ENCODE peak calls at places on chromosomes 2 and 18, in five cellular contexts. T is AG08395, K is WTC11, C is NCI-H82, I is bronchial epithelial cell. Y is an unnamed sample.

GRCh38 chr2:182504903-182505302 is 78.1 kb upstream of the PDE1A start:
- DNase-seq in T (peak), K (no peak), C (peak), I (peak), Y (no peak)

GRCh38 chr2:3665886-3666612 is 8.0 kb downstream of the ALLC start:
- DNase-seq in T (no peak), K (no peak), C (no peak), I (no peak), Y (no peak)

GRCh38 chr2:23757686-23758433 is 169.1 kb downstream of the ATAD2B start:
- DNase-seq in T (peak), K (no peak), C (no peak), I (peak), Y (no peak)

GRCh38 chr2:21981127-21981526 is 857.4 kb downstream of the TDRD15 start:
- DNase-seq in T (no peak), K (no peak), C (no peak), I (peak), Y (no peak)

GRCh38 chr18:2654105-2654827 is 1.3 kb upstream of the SMCHD1 start:
- DNase-seq in T (no peak), K (no peak), C (no peak), I (peak), Y (no peak)

GRCh38 chr18:33146009-33146408 is 294.5 kb downstream of the CCDC178 start:
- DNase-seq in T (no peak), K (no peak), C (no peak), I (peak), Y (no peak)

GRCh38 chr2:239158641-239159475 is 242.0 kb downstream of the HDAC4 start:
- DNase-seq in T (no peak), K (no peak), C (no peak), I (no peak), Y (peak)

GRCh38 chr2:237601453-237602116 is 11.1 kb upstream of the RAB17 start:
- DNase-seq in T (no peak), K (peak), C (no peak), I (no peak), Y (no peak)

GRCh38 chr2:25323042-25323514 is 18.6 kb downstream of the DNMT3A start:
- DNase-seq in T (peak), K (peak), C (peak), I (no peak), Y (no peak)

GRCh38 chr2:3154146-3154545 is 223.5 kb downstream of the EIPR1 start:
- DNase-seq in T (no peak), K (no peak), C (no peak), I (no peak), Y (no peak)

GRCh38 chr2:169087757-169088379 is 18.5 kb downstream of the DHRS9 start:
- DNase-seq in T (no peak), K (no peak), C (no peak), I (no peak), Y (no peak)

GRCh38 chr18:58942486-58942885 is 77.8 kb downstream of the ZNF532 start:
- DNase-seq in T (no peak), K (no peak), C (no peak), I (no peak), Y (no peak)

GRCh38 chr2:128901572-128902391 is 583.1 kb upstream of the HS6ST1 start:
- DNase-seq in T (no peak), K (no peak), C (no peak), I (no peak), Y (no peak)

GRCh38 chr2:113225505-113226259 is 51.9 kb downstream of the PSD4 start:
- DNase-seq in T (no peak), K (peak), C (no peak), I (no peak), Y (no peak)

GRCh38 chr2:15890936-15891905 is 49.1 kb upstream of the MYCN start:
- DNase-seq in T (no peak), K (no peak), C (no peak), I (peak), Y (no peak)

GRCh38 chr2:129006135-129006885 is 687.6 kb upstream of the HS6ST1 start:
- DNase-seq in T (no peak), K (no peak), C (no peak), I (no peak), Y (no peak)

GRCh38 chr2:146940016-146940685 is 904.7 kb upstream of the ACVR2A start:
- DNase-seq in T (peak), K (no peak), C (no peak), I (no peak), Y (no peak)

GRCh38 chr2:232116839-232117238 is 155.3 kb downstream of the DIS3L2 start:
- DNase-seq in T (no peak), K (no peak), C (no peak), I (no peak), Y (no peak)

GRCh38 chr18:32724071-32724696 is 48.6 kb downstream of the KLHL14 start:
- DNase-seq in T (no peak), K (no peak), C (no peak), I (no peak), Y (no peak)

GRCh38 chr2:210228586-210228985 is 3.3 kb upstream of the ACADL start:
- DNase-seq in T (no peak), K (no peak), C (no peak), I (no peak), Y (no peak)

GRCh38 chr2:157866202-157866601 is 9.9 kb downstream of the ACVR1 start:
- DNase-seq in T (peak), K (no peak), C (no peak), I (no peak), Y (no peak)

GRCh38 chr18:11260963-11261441 is 111.6 kb upstream of the PIEZO2 start:
- DNase-seq in T (no peak), K (peak), C (peak), I (no peak), Y (no peak)

GRCh38 chr2:241443486-241444223 is 64.7 kb downstream of the STK25 start:
- DNase-seq in T (peak), K (no peak), C (peak), I (peak), Y (no peak)

GRCh38 chr18:48930926-48931325 is 19.8 kb downstream of the SMAD7 start:
- DNase-seq in T (no peak), K (no peak), C (no peak), I (no peak), Y (no peak)

GRCh38 chr2:134189009-134189717 is 64.7 kb upstream of the MGAT5 start:
- DNase-seq in T (peak), K (no peak), C (no peak), I (peak), Y (no peak)